ENCODE peak calls at places on chromosomes 11 and 22, in four cellular contexts. U is GM23338, D is A549, O is mesendoderm. A is an unnamed sample. For H3K4me1, the result is how much of the 10 kb centered on the place peaks cover.

GRCh38 chr11:58286249-58286648 is 18.2 kb upstream of the OR10W1 start:
- DNase-seq in U (peak), D (peak), O (peak), A (peak)

GRCh38 chr11:109680127-109680526 is 258.1 kb downstream of the C11orf87 start:
- DNase-seq in U (no peak), D (no peak), O (no peak), A (no peak)

GRCh38 chr11:68355471-68355870 is 43.1 kb downstream of the LRP5 start:
- DNase-seq in U (no peak), D (no peak), O (no peak), A (no peak)

GRCh38 chr11:75568616-75569219 is 6.7 kb downstream of the SERPINH1 start:
- DNase-seq in U (no peak), D (no peak), O (no peak), A (no peak)

GRCh38 chr11:69131644-69132300 is 24.0 kb upstream of the SMIM38 start:
- DNase-seq in U (peak), D (peak), O (peak), A (peak)

GRCh38 chr22:20530368-20531153 is 23.2 kb downstream of the MED15 start:
- DNase-seq in U (no peak), D (peak), O (peak), A (no peak)

GRCh38 chr22:22706253-22706940 is 62.0 kb downstream of the GGTLC2 start:
- DNase-seq in U (no peak), D (no peak), O (no peak), A (no peak)

GRCh38 chr11:3091081-3091845 is 34.0 kb upstream of the CARS1 start:
- DNase-seq in U (no peak), D (no peak), O (no peak), A (no peak)

GRCh38 chr22:20578192-20578591 is 70.8 kb downstream of the MED15 start:
- DNase-seq in U (no peak), D (no peak), O (no peak), A (no peak)

GRCh38 chr22:48753752-48754517 is 1073.7 kb downstream of the BRD1 start:
- DNase-seq in U (no peak), D (no peak), O (no peak), A (no peak)

GRCh38 chr11:93476796-93477195 is 66.4 kb downstream of the SMCO4 start:
- DNase-seq in U (no peak), D (peak), O (no peak), A (no peak)

GRCh38 chr11:4658629-4659453 is 15.1 kb downstream of the OR51E1 start:
- DNase-seq in U (no peak), D (no peak), O (peak), A (no peak)

GRCh38 chr11:4704790-4705334 is 278 bp downstream of the MMP26 start:
- DNase-seq in U (no peak), D (no peak), O (peak), A (no peak)

GRCh38 chr11:95379460-95379859 is 148.5 kb upstream of the SESN3 start:
- DNase-seq in U (no peak), D (no peak), O (no peak), A (no peak)

GRCh38 chr11:1718326-1718725 is 21.3 kb downstream of the KRTAP5-6 start:
- DNase-seq in U (no peak), D (no peak), O (no peak), A (no peak)
- H3K27ac ChIP-seq in U (no peak), D (no peak), O (no peak), A (no peak)

GRCh38 chr11:10164621-10165020 is 129.4 kb downstream of the SBF2 start:
- DNase-seq in U (no peak), D (no peak), O (peak), A (no peak)

GRCh38 chr11:10162222-10162621 is 131.8 kb downstream of the SBF2 start:
- DNase-seq in U (no peak), D (no peak), O (no peak), A (no peak)

GRCh38 chr11:10155793-10156490 is 138.1 kb downstream of the SBF2 start:
- DNase-seq in U (peak), D (no peak), O (peak), A (no peak)

GRCh38 chr11:10158461-10158860 is 135.6 kb downstream of the SBF2 start:
- DNase-seq in U (no peak), D (no peak), O (no peak), A (no peak)

GRCh38 chr11:10160350-10160749 is 133.7 kb downstream of the SBF2 start:
- DNase-seq in U (no peak), D (no peak), O (no peak), A (no peak)
- H3K4me1 ChIP-seq in U (under half), D (under half), O (under half), A (under half)

GRCh38 chr11:34521265-34521664 is 7.7 kb upstream of the ELF5 start:
- DNase-seq in U (no peak), D (no peak), O (no peak), A (no peak)
- H3K27ac ChIP-seq in U (no peak), D (no peak), O (no peak), A (no peak)

GRCh38 chr11:119371778-119372182 is 9.7 kb downstream of the USP2 start:
- DNase-seq in U (no peak), D (no peak), O (no peak), A (peak)
- H3K4me1 ChIP-seq in U (under half), D (under half), O (under half), A (under half)

GRCh38 chr22:50627452-50627913 is 469 bp downstream of the ARSA start:
- DNase-seq in U (peak), D (no peak), O (peak), A (peak)
- H3K27ac ChIP-seq in U (no peak), D (peak), O (no peak), A (peak)

GRCh38 chr22:39249081-39249704 is 4.4 kb upstream of the PDGFB start:
- DNase-seq in U (no peak), D (no peak), O (no peak), A (no peak)
- H3K4me1 ChIP-seq in U (under half), D (under half), O (under half), A (under half)

DNA sequence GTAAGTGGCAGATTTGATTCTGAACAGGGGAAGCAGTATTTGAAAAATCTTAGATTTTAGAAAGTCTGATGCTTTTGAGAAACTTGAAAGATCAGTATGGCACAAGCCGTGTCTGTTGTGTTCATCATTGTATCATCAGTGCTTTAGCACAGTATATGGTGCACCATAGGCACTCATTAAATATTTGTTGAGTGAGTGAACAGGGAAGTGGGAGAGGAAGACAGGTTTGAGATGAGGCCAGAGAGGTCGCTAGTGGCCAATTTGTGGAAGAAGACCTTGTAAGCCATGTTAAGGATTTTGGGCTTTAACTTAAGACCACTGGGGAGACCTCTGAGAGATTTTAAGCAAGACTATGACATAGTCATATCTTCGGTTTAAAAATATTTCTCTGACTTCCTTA is 12.9 kb downstream of the CHEK1 start:
- DNase-seq in U (no peak), D (no peak), O (no peak), A (no peak)
- H3K27ac ChIP-seq in U (no peak), D (peak), O (no peak), A (no peak)

DNA sequence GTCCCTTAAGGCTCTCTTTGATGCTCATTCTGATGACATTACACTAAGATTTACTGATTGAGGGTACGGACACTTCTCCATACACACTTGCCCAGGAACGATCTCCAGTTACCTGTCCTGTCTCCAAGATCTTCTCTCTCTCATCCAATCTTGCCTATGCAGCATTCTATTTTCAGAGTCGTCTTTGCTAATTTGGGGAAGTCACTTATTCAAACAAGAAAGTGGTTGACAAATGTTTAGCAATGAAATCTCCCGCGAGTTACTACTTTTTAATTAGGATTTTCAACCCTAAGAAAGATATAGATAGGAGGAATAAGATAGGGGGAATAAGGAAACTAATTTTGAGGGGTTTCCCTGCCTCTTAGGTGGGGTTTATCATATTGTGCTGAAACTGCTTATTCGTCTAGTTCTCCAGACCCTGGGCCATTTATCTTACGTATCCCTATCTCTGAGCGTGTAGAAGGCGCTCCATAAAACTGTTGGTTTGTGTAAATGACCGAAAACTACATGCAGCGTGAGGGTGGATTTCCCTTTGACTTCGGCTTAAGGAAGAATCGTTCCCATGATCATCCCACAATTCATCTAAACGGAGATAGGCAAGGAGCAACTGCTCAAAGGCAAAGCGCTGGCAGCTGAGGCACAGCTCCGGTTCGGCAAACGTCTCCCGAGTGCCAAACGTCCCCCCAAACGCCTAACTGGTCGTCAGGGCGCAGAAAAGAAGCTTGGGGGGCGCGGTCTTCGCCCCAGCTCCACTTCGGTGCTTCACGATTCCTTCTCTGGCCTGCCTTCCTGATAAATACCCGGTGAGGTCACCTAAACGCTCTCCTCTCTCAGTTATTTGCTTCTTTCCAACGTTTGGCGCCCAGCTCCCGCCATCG is 804 bp downstream of the APIP start:
- DNase-seq in U (no peak), D (peak), O (no peak), A (peak)
- H3K4me1 ChIP-seq in U (under half), D (under half), O (under half), A (under half)

A was measured in A673.